ENCODE peak calls at places on chromosomes 4 and X, in seven cellular contexts. E, S, V, C, I, K and M are unnamed samples.

GRCh38 chr4:138770818-138771217 is 244.8 kb upstream of the NOCT start:
- DNase-seq in E (no peak), S (no peak), V (no peak), C (no peak), I (no peak), K (no peak), M (no peak)

GRCh38 chrX:19212037-19212436 is 89.8 kb upstream of the ADGRG2 start:
- DNase-seq in E (no peak), S (no peak), V (no peak), C (no peak), I (no peak), K (no peak), M (no peak)

GRCh38 chr4:23324291-23324690 is 565.6 kb downstream of the PPARGC1A start:
- DNase-seq in E (no peak), S (no peak), V (no peak), C (no peak), I (no peak), K (no peak), M (no peak)

GRCh38 chrX:9102956-9103355 is 69.0 kb upstream of the FAM9B start:
- DNase-seq in E (no peak), S (no peak), V (no peak), C (no peak), I (no peak), K (no peak), M (no peak)

GRCh38 chr4:127781303-127782024 is 658 bp upstream of the HSPA4L start:
- DNase-seq in E (no peak), S (no peak), V (peak; percentile 72), C (no peak), I (peak; percentile 50), K (no peak), M (no peak)

GRCh38 chr4:105613326-105613725 is 60.9 kb downstream of the ARHGEF38 start:
- DNase-seq in E (no peak), S (no peak), V (no peak), C (peak; percentile 53), I (peak; percentile 40), K (no peak), M (no peak)

GRCh38 chrX:153226344-153227190 is 47.5 kb downstream of the MAGEA1 start:
- DNase-seq in E (no peak), S (no peak), V (peak; percentile 87), C (no peak), I (no peak), K (peak; percentile 95), M (no peak)

GRCh38 chr4:105594094-105595010 is 41.9 kb downstream of the ARHGEF38 start:
- DNase-seq in E (no peak), S (no peak), V (peak; percentile 37), C (no peak), I (no peak), K (no peak), M (no peak)

GRCh38 chrX:153925387-153925738 is 701 bp downstream of the ARHGAP4 start:
- DNase-seq in E (no peak), S (no peak), V (no peak), C (no peak), I (no peak), K (no peak), M (no peak)

GRCh38 chr4:3679851-3680311 is 86.3 kb upstream of the ADRA2C start:
- DNase-seq in E (no peak), S (no peak), V (no peak), C (no peak), I (no peak), K (no peak), M (no peak)

GRCh38 chr4:136818811-136819210 is 713.5 kb downstream of the PCDH18 start:
- DNase-seq in E (no peak), S (no peak), V (no peak), C (no peak), I (no peak), K (no peak), M (peak; percentile 3)

GRCh38 chrX:35380808-35381700 is 417.1 kb upstream of the MAGEB16 start:
- DNase-seq in E (no peak), S (no peak), V (peak; percentile 39), C (no peak), I (no peak), K (peak; percentile 36), M (no peak)